ENCODE peak calls at places on chromosomes 1 and 21, in seven cellular contexts. W, M, Y, Q, C, J and D are unnamed samples.

GRCh38 chr1:204837440-204838084 is 33.1 kb upstream of the NFASC start:
- DNase-seq in Y (peak), W (peak), M (no peak), Q (peak), J (no peak), C (peak), D (peak)

GRCh38 chr1:164602480-164603093 is 43.6 kb downstream of the PBX1 start:
- DNase-seq in M (no peak), W (peak), J (peak), Q (peak), C (peak), Y (peak), D (peak)

GRCh38 chr1:9350011-9350907 is 57.6 kb downstream of the SPSB1 start:
- DNase-seq in M (no peak), Y (no peak), W (no peak), J (no peak), C (no peak), Q (peak), D (no peak)

GRCh38 chr21:36910581-36911307 is 55.7 kb downstream of the HLCS start:
- DNase-seq in J (no peak), M (no peak), C (no peak), W (no peak), Q (peak), Y (no peak), D (no peak)

GRCh38 chr1:45622891-45623394 is 911 bp downstream of the CCDC17 start:
- DNase-seq in M (no peak), J (no peak), Y (peak), W (peak), C (no peak), Q (no peak), D (no peak)

GRCh38 chr1:24535021-24535424 is 20.9 kb upstream of the NCMAP start:
- DNase-seq in J (no peak), W (no peak), M (no peak), C (no peak), Y (no peak), Q (no peak), D (no peak)

GRCh38 chr1:240234477-240235225 is 143.0 kb downstream of the FMN2 start:
- DNase-seq in Q (peak), J (no peak), W (no peak), M (no peak), C (no peak), Y (no peak), D (no peak)

GRCh38 chr21:38621132-38621531 is 122.9 kb upstream of the ERG start:
- DNase-seq in Q (no peak), J (no peak), W (no peak), C (no peak), Y (no peak), M (no peak), D (no peak)

GRCh38 chr21:29581393-29581792 is 282.7 kb downstream of the BACH1 start:
- DNase-seq in C (no peak), Y (no peak), W (no peak), J (no peak), M (no peak), Q (no peak), D (no peak)

GRCh38 chr1:3651939-3652537 is at the start of gene TP73:
- DNase-seq in J (no peak), Q (no peak), W (peak), M (no peak), Y (peak), C (no peak), D (peak)

GRCh38 chr1:176733661-176734060 is 270.7 kb downstream of the PAPPA2 start:
- DNase-seq in Q (no peak), J (no peak), C (no peak), Y (no peak), W (no peak), M (no peak), D (no peak)

GRCh38 chr1:151898519-151898991 is 10.8 kb downstream of the THEM4 start:
- DNase-seq in Q (no peak), W (no peak), Y (peak), M (no peak), J (no peak), C (no peak), D (peak)

GRCh38 chr21:35764586-35764985 is 295.7 kb downstream of the SETD4 start:
- DNase-seq in C (no peak), Q (no peak), Y (no peak), J (no peak), W (no peak), M (no peak), D (no peak)

GRCh38 chr21:25637846-25638245 is 1.2 kb upstream of the JAM2 start:
- DNase-seq in Y (no peak), W (no peak), M (no peak), C (no peak), J (no peak), Q (no peak), D (no peak)

GRCh38 chr21:40845621-40846020 is 1.3 kb downstream of the DSCAM start:
- DNase-seq in W (no peak), C (no peak), Q (peak), Y (no peak), J (no peak), M (no peak), D (no peak)

GRCh38 chr1:34779962-34780361 is 1.1 kb upstream of the GJB3 start:
- DNase-seq in W (no peak), Q (no peak), Y (no peak), C (no peak), M (no peak), J (no peak), D (no peak)

GRCh38 chr1:42035205-42035829 is 116.6 kb upstream of the HIVEP3 start:
- DNase-seq in J (peak), C (peak), Q (peak), W (peak), Y (no peak), M (no peak), D (peak)

GRCh38 chr1:118937413-118937812 is 50.7 kb downstream of the TBX15 start:
- DNase-seq in C (no peak), Q (no peak), W (no peak), J (no peak), Y (no peak), M (no peak), D (no peak)

GRCh38 chr1:234372011-234372757 is 1.1 kb upstream of the COA6 start:
- DNase-seq in Q (no peak), J (no peak), M (no peak), C (no peak), Y (no peak), W (no peak), D (no peak)

GRCh38 chr1:50098490-50099109 is 10.1 kb upstream of the ELAVL4 start:
- DNase-seq in J (no peak), Q (no peak), W (no peak), C (no peak), M (no peak), Y (no peak), D (no peak)

GRCh38 chr1:50097041-50097739 is 11.5 kb upstream of the ELAVL4 start:
- DNase-seq in Y (no peak), M (no peak), W (no peak), C (no peak), Q (no peak), J (no peak), D (no peak)

GRCh38 chr1:50103615-50104081 is 5.1 kb upstream of the ELAVL4 start:
- DNase-seq in Y (no peak), J (no peak), W (no peak), Q (no peak), C (no peak), M (no peak), D (no peak)

GRCh38 chr1:50095716-50096115 is 13.0 kb upstream of the ELAVL4 start:
- DNase-seq in C (no peak), M (no peak), W (no peak), J (no peak), Y (no peak), Q (no peak), D (no peak)

DNA sequence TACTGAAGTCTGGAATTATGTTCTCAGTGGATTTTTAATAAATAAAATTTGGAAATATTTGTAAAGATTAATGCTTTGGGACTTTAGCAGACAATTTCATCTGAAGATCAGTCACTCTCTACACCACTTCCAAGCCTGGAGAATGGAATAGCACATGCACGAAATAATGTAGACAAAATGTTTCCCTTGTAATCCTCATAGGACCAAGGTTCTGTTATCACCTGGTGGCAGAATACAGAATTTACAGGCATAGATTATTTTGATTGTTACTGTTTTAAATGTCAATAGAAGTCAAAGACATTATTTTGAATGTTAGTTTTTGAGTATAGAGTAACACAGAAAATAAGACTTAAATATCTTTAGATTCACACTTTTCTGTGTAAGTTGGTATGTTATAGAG is 9.1 kb upstream of the ELAVL4 start:
- DNase-seq in Q (no peak), C (no peak), W (no peak), J (no peak), M (no peak), Y (no peak), D (no peak)
- TF ChIP-seq CTCF in Q (no peak), C (no peak), W (no peak), J (no peak), M (no peak), Y (no peak), D (no peak)

DNA sequence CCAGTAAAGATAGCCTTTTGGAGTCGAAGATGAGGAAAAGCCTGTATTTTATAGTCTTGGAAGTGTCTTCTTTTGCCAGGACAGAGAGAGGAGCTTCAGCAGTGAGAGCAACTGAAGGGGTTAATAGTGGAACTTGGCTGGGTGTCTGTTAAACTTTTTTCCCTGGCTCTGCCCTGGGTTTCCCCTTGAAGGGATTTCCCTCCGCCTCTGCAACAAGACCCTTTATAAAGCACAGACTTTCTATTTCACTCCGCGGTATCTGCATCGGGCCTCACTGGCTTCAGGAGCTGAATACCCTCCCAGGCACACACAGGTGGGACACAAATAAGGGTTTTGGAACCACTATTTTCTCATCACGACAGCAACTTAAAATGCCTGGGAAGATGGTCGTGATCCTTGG is at the start of gene VCAM1:
- DNase-seq in Y (peak), J (no peak), M (no peak), C (no peak), Q (peak), W (peak), D (no peak)
- TF ChIP-seq POLR2A in Y (no peak), J (no peak), M (no peak), C (no peak), Q (peak), W (no peak), D (no peak)

GRCh38 chr1:241916196-241916595 is 41.4 kb upstream of the BECN2 start:
- DNase-seq in W (no peak), Y (no peak), Q (no peak), J (no peak), M (no peak), C (no peak), D (no peak)

GRCh38 chr1:241918879-241919278 is 38.7 kb upstream of the BECN2 start:
- DNase-seq in C (no peak), Y (no peak), W (no peak), J (no peak), Q (peak), M (no peak), D (no peak)

GRCh38 chr1:241917487-241917886 is 40.1 kb upstream of the BECN2 start:
- DNase-seq in C (no peak), W (no peak), Y (no peak), J (no peak), M (no peak), Q (no peak), D (no peak)
- TF ChIP-seq CTCF in C (no peak), W (no peak), Y (no peak), J (no peak), M (no peak), Q (no peak), D (no peak)

DNA sequence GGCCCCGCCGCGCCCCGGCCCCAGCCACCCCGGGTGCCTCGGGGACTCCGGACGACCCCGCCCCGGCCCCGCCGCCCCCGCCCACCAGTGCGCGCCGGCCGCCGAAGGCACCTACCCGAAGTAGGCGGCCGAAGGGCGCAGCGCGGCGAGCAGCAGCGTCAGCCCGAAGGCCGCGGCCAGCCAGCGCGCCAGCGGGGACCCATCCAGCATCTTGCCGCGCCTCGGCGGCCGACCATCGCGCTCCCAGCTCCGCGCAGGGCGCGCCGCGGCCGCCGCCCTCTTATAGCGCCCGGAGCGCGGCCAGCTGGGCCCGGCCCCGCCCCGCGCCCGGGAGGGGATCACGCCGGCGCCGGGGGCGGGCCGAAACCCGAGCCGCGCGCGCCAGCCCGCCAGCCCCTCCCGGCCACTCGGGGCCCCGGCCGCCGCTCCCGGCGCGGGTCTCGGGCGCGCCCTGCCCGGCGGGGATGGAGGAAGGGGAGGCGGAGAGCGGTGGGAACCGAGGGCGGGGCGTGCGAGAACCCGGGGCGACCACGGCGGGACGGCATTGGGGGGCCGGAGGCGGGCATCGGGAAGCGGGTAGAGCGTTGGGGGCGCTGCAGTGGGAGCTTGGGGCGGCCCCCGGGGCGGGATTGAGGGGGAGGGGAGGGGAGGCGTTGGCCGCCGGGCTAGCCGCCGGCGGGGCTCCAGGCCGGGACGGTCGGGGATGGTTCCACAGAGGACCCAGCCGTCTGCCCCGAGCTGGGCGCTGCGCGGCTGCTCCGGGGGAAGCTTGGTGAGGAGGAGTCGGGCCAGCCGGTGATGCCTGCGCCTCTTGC is at the start of gene WNT9A:
- DNase-seq in W (peak), Q (peak), Y (peak), C (peak), M (no peak), J (no peak), D (peak)
- TF ChIP-seq POLR2A in W (no peak), Q (no peak), Y (peak), C (peak), M (peak), J (no peak), D (peak)

GRCh38 chr1:155085504-155086181 is 7.0 kb downstream of the EFNA3 start:
- DNase-seq in C (peak), W (no peak), J (peak), Q (peak), Y (peak), M (peak), D (peak)

GRCh38 chr1:155082941-155083541 is 4.4 kb downstream of the EFNA3 start:
- DNase-seq in W (no peak), J (no peak), C (no peak), M (no peak), Y (peak), Q (no peak), D (no peak)

GRCh38 chr1:155082301-155082940 is 3.8 kb downstream of the EFNA3 start:
- DNase-seq in M (no peak), W (no peak), J (no peak), Q (no peak), Y (no peak), C (no peak), D (no peak)

GRCh38 chr1:155084722-155085503 is 6.3 kb downstream of the EFNA3 start:
- DNase-seq in Y (peak), M (peak), J (peak), Q (peak), W (peak), C (peak), D (peak)

GRCh38 chr1:155083865-155084721 is 5.5 kb downstream of the EFNA3 start:
- DNase-seq in Q (no peak), C (peak), M (no peak), J (peak), W (no peak), Y (peak), D (no peak)
- TF ChIP-seq CTCF in Q (peak), C (no peak), M (no peak), J (no peak), W (no peak), Y (no peak), D (no peak)